ENCODE peak calls at places on chromosomes 2 and 18, in four cellular contexts. I, Y, J and C are unnamed samples.

GRCh38 chr2:161136696-161137324 is 23.4 kb upstream of the TANK start:
- DNase-seq in J (no peak), Y (no peak), I (no peak), C (peak; percentile 69)

GRCh38 chr2:8249191-8249590 is 432.7 kb upstream of the ID2 start:
- DNase-seq in Y (peak; percentile 15), J (no peak), I (no peak), C (no peak)

GRCh38 chr18:32469691-32470131 is 971 bp downstream of the GAREM1 start:
- DNase-seq in Y (no peak), I (peak; percentile 26), J (no peak), C (peak; percentile 10)

GRCh38 chr2:218024336-218024735 is 21.5 kb upstream of the TNS1 start:
- DNase-seq in J (peak; percentile 20), I (no peak), Y (peak; percentile 16), C (no peak)

GRCh38 chr2:33123216-33123615 is 176.5 kb downstream of the LTBP1 start:
- DNase-seq in J (no peak), I (no peak), Y (no peak), C (peak; percentile 61)

GRCh38 chr18:55585586-55586521 is 2.1 kb downstream of the TCF4 start:
- DNase-seq in I (peak; percentile 60), J (no peak), Y (peak; percentile 32), C (peak; percentile 35)

GRCh38 chr2:50333501-50334228 is 698.3 kb downstream of the NRXN1 start:
- DNase-seq in I (peak; percentile 14), J (no peak), Y (no peak), C (no peak)

GRCh38 chr2:33107690-33108482 is 161.1 kb downstream of the LTBP1 start:
- DNase-seq in J (no peak), I (no peak), Y (no peak), C (peak; percentile 37)

GRCh38 chr2:122651236-122651635 is 895.8 kb downstream of the TSN start:
- DNase-seq in J (no peak), I (no peak), Y (no peak), C (no peak)

GRCh38 chr2:15942711-15943345 is 2.5 kb downstream of the MYCN start:
- DNase-seq in I (peak; percentile 22), Y (no peak), J (no peak), C (no peak)

GRCh38 chr2:147846382-147847081 is 1.7 kb downstream of the ACVR2A start:
- DNase-seq in I (no peak), Y (no peak), J (no peak), C (no peak)

GRCh38 chr2:38581193-38582147 is 21.3 kb downstream of the HNRNPLL start:
- DNase-seq in I (peak; percentile 84), J (no peak), Y (peak; percentile 48), C (peak; percentile 82)

GRCh38 chr18:79423211-79424007 is 27.7 kb downstream of the NFATC1 start:
- DNase-seq in J (no peak), Y (no peak), I (no peak), C (no peak)

GRCh38 chr2:218618102-218618860 is 10.6 kb downstream of the PLCD4 start:
- DNase-seq in Y (no peak), J (no peak), I (peak; percentile 14), C (no peak)

GRCh38 chr18:59752666-59753065 is 55.4 kb upstream of the CCBE1 start:
- DNase-seq in Y (no peak), J (no peak), I (no peak), C (no peak)

GRCh38 chr2:28049416-28049815 is 158.9 kb downstream of the BABAM2 start:
- DNase-seq in Y (no peak), I (no peak), J (no peak), C (no peak)

DNA sequence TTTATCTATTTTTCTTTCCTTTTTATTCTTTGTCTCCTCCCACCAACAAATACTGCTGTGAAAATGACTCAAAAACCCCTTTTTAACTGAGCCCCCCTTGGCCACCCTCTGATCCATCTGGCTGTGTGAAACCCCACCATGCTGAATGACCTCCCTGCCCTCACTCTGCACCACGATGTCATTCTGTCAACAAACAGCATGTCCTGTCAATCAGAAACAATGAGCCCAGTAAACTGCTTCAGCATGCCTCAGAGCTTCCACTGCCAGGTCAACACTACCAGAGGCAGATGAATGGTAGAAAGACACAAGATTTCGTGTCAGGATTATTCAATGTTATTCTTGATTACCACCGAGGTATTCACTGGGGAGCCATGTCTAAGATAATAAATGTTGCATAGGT is 76.8 kb downstream of the LRP2 start:
- DNase-seq in J (no peak), Y (no peak), I (peak; percentile 55), C (no peak)
- H3K56ac ChIP-seq in J (no peak overlapping the region), Y (no peak overlapping the region), I (no peak overlapping the region), C (no peak overlapping the region)

GRCh38 chr2:74459377-74460118 is 1.3 kb downstream of the WBP1 start:
- DNase-seq in Y (no peak), I (no peak), J (no peak), C (no peak)
- H3K9ac ChIP-seq in Y (no peak overlapping the region), I (peak overlapping the region; percentile 100), J (no peak overlapping the region), C (peak overlapping the region; percentile 13)

GRCh38 chr18:67514901-67515540 is 1.5 kb downstream of the DSEL start:
- DNase-seq in Y (no peak), I (no peak), J (no peak), C (peak; percentile 48)

GRCh38 chr18:67517224-67517765 is 775 bp upstream of the DSEL start:
- DNase-seq in J (no peak), Y (no peak), I (no peak), C (peak; percentile 25)

GRCh38 chr18:67514465-67514864 is 2.1 kb downstream of the DSEL start:
- DNase-seq in Y (no peak), J (no peak), I (no peak), C (peak; percentile 23)

GRCh38 chr18:67516432-67517223 is at the start of gene DSEL:
- DNase-seq in J (peak; percentile 100), Y (peak; percentile 98), I (peak; percentile 96), C (peak; percentile 94)

GRCh38 chr18:67515987-67516431 is 511 bp downstream of the DSEL start:
- DNase-seq in J (peak; percentile 91), I (peak; percentile 95), Y (peak; percentile 90), C (peak; percentile 85)
- H2BK5ac ChIP-seq in J (peak overlapping the region; percentile 36), I (no peak overlapping the region), Y (no peak overlapping the region), C (peak overlapping the region; percentile 96)

DNA sequence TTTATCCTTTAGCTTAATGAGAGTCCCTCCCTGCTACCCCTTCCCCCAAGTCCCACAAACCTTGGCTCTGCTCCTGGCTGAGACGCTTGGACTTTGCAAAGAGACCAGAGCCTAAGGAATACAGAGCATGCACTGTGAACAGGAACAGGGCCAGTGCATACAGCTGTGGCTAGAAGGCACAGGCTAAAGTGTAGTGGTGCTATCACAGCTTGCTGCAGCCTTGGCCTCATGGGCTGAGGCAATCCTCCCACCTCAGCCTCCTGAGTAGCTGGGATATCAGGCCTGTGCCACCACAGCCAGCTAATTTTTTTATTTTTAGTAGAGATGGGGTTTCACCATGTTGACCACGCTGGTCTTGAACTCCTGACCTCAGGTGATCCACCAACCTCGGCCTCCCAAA is 39.5 kb upstream of the ASXL2 start:
- DNase-seq in I (no peak), J (no peak), Y (no peak), C (no peak)
- H3K56ac ChIP-seq in I (no peak overlapping the region), J (no peak overlapping the region), Y (no peak overlapping the region), C (no peak overlapping the region)

GRCh38 chr18:424869-425138 is 75.7 kb downstream of the COLEC12 start:
- DNase-seq in Y (no peak), I (no peak), J (no peak), C (no peak)
- H3K9ac ChIP-seq in Y (no peak overlapping the region), I (no peak overlapping the region), J (no peak overlapping the region), C (no peak overlapping the region)

GRCh38 chr2:524442-524841 is 152.8 kb downstream of the TMEM18 start:
- DNase-seq in J (no peak), I (peak; percentile 9), Y (no peak), C (no peak)
- H2BK5ac ChIP-seq in J (no peak overlapping the region), I (no peak overlapping the region), Y (no peak overlapping the region), C (no peak overlapping the region)

GRCh38 chr2:168167511-168168263 is 79.7 kb downstream of the STK39 start:
- DNase-seq in J (no peak), I (no peak), Y (no peak), C (no peak)

GRCh38 chr2:168169097-168169745 is 78.2 kb downstream of the STK39 start:
- DNase-seq in I (no peak), Y (no peak), J (no peak), C (peak; percentile 92)

GRCh38 chr2:168165418-168165817 is 82.0 kb downstream of the STK39 start:
- DNase-seq in Y (no peak), I (no peak), J (no peak), C (no peak)

GRCh38 chr2:168166902-168167510 is 80.4 kb downstream of the STK39 start:
- DNase-seq in I (no peak), Y (no peak), J (no peak), C (peak; percentile 78)

DNA sequence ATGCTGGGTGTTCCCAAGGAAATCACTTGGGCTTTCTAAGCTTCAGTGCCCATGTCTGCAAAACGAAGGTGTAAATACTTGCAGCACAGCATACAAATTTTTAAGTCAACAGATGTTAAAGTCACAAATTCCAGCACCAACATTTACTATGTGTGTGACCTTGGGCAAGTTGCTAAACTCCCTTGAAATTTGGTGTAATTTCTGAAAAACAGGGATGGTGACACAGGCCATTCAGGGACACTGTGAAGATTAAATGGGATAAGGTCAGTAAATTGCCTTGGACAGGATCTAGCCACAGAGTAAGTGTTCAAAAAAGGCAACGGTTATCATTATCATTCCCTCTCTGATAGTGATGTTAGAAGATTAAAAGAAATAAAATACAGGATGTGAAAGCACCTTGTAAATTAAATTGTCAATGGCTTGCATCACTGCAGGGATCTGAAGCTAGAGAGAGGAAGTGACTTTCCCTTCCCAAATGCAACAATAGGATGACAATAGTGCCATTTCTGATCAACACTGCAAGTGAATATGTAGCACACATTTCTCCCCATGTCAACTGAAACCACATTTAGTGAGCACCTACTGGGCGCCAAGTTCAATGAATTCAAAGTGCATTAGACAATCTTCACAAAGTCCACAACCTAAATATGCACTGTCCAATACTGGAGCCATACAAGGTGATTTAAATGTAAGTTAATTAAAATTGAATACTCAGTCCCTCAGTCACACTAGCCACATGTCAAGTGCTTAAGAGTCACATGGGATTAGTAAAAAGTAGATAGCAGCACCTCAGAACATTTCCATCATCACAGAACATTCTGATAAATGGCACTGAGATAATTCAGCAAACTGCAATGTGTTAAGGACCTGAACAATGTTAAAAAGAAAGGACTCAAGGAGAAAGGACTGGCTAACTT is 81.2 kb downstream of the STK39 start:
- DNase-seq in J (no peak), I (no peak), Y (no peak), C (no peak)
- H3K56ac ChIP-seq in J (no peak overlapping the region), I (no peak overlapping the region), Y (no peak overlapping the region), C (no peak overlapping the region)